ENCODE peak calls at places on chromosomes 13 and 19, in five cellular contexts. T, Z, B, J and O are unnamed samples.

GRCh38 chr19:34482380-34483250 is 1.1 kb downstream of the WTIP start:
- DNase-seq in Z (peak), T (peak), B (no peak), J (no peak), O (no peak)

GRCh38 chr13:36880961-36881360 is 39.1 kb downstream of the SMAD9 start:
- DNase-seq in J (no peak), B (no peak), Z (no peak), T (no peak), O (no peak)

GRCh38 chr19:18304496-18305312 is 18.2 kb downstream of the LSM4 start:
- DNase-seq in B (peak), Z (peak), J (peak), T (no peak), O (no peak)

GRCh38 chr13:79402679-79403078 is 3.4 kb downstream of the RBM26 start:
- DNase-seq in J (no peak), Z (no peak), B (no peak), T (no peak), O (no peak)

GRCh38 chr19:6484251-6484650 is 2.7 kb upstream of the DENND1C start:
- DNase-seq in Z (no peak), B (no peak), T (no peak), J (no peak), O (no peak)

GRCh38 chr13:50357136-50357535 is 341.9 kb downstream of the KCNRG start:
- DNase-seq in T (no peak), B (no peak), Z (no peak), J (no peak), O (no peak)

GRCh38 chr19:18298601-18299000 is 17.2 kb upstream of the JUND start:
- DNase-seq in J (no peak), T (no peak), B (no peak), Z (no peak), O (no peak)

GRCh38 chr19:58305932-58306323 is 751 bp downstream of the ERVK3-1 start:
- DNase-seq in T (peak), Z (no peak), B (no peak), J (peak), O (no peak)

DNA sequence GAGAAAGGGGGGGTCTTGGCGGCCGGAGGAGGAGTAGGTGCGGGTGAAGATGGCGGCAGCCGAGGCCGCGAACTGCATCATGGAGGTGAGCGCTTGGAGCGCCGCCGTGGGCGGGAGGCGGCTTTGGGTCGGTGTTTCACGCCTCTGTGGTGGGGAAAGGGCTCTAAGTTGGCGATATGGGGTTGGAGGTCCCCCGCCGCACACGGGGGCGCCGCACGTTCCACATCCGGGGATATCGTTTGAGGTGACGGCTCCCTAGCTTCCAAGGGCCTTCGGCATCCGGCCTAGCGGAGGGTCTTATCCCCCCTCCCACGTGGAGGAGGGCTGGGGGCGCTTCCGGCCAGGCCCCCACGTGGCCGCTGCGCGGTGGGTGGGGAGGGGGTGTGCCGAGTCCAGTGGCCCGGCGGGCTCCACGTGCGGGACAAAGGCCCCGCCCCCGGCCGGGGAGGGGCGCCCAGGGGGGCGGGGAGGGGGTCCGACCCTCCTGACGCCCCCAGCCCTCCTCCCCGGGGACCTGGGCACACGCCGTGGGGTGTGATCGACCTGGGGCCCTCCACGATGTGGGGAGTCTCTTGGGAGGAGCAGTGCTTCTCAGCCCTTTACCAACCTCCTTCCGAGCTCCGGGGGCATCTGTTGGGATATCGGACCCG is at the start of gene PRMT1:
- DNase-seq in J (peak), T (no peak), Z (peak), B (peak), O (no peak)
- TF ChIP-seq CTCF in J (no peak), T (no peak), Z (no peak), B (no peak), O (peak)

DNA sequence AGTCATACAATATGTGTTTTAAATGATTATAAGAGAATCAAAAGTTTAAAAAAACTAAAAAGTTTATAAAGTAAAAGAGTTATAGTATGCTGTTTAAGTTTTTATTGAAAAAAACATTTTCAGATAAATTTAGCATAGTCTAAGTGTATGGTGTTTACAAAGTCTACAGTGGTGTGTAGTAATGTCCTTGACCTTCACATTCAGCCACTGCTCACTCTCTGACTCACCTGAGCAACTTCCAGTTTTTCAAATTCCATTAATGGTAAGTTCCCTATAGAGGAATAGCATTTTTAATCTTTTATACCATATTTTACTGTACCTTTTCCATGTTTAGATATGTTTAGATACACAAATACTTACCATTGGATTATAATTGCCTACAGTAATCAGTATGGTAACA is 842.4 kb upstream of the KLHL1 start:
- DNase-seq in Z (no peak), B (no peak), T (no peak), J (peak), O (no peak)
- TF ChIP-seq ESRRA in Z (no peak), B (no peak), T (no peak), J (no peak), O (no peak)

DNA sequence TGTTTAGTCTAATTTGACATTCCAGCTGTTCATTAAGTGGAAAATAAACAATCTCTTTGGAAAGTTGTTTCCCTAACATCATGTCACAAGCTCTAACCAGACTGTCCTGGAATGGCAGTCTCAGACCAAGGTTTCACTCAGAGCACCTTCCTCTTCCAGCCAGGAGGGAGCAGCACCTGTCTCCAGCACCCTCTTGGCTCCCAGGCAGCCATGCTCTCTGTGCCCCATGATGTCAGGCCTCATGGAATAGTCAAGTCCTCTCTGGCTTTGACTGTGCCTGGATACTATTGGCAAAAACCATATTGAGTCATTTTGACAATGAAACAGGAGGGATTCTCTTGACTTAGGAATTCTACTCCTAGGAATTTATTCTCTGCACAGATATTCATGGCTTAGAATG is 171.4 kb downstream of the OXGR1 start:
- DNase-seq in Z (peak), J (peak), B (peak), T (peak), O (no peak)
- TF ChIP-seq CTCF in Z (peak), J (peak), B (peak), T (no peak), O (peak)

GRCh38 chr19:14337510-14337909 is 43.7 kb upstream of the ADGRE5 start:
- DNase-seq in J (no peak), T (peak), Z (peak), B (peak), O (no peak)
- TF ChIP-seq ESRRA in J (no peak), T (no peak), Z (no peak), B (no peak), O (no peak)

DNA sequence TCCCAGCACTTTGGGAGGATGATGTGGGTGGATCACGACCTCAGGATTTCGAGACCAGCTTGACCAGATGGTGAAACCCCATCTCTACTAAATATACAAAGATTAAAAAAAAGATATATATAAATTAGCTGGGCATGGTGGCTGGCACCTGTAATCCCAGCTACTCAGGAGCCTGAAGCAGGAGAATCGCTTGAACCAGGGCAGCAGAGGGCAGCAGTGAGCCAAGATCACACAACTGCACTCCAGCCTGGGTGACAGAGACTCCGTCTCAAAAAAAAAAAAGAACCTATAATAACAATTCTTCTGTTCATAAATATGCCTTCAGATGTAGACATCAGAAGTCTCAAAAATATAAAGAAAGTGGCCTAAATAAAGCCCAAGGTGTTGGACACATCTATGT is 7.6 kb downstream of the ZNF737 start:
- DNase-seq in Z (peak), B (peak), T (no peak), J (no peak), O (no peak)
- TF ChIP-seq CTCF in Z (peak), B (peak), T (no peak), J (no peak), O (no peak)

DNA sequence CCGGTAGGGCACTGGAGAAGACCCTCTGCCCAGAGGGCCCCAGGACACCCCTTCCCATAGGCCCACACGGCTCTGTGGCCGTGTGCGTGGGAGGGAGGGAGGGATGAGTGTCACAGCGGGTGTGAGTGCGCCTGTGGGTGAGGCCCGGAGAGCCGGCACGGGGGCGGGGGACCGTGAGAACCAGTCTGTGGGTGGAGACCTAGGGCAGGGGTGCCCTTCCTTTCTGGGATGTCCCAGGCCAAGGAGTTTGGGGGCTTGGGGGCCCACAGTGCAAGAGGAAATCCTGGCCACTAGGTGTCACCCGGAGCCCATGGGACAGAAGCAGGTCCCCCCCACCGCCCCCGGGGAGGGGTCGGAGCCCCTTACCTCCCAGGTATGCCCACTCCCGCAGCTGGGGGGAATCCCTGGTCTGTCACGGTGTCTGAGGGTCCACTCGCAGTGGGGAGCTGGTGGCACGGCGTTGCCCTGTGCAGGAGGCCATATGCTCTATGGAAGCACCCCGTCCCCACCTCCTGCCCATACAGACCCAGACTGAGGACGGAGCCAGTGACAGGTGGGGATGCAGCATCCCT is 16.0 kb upstream of the SLC7A10 start:
- DNase-seq in T (no peak), B (peak), J (no peak), Z (peak), O (no peak)
- TF ChIP-seq ESRRA in T (no peak), B (no peak), J (no peak), Z (no peak), O (no peak)

DNA sequence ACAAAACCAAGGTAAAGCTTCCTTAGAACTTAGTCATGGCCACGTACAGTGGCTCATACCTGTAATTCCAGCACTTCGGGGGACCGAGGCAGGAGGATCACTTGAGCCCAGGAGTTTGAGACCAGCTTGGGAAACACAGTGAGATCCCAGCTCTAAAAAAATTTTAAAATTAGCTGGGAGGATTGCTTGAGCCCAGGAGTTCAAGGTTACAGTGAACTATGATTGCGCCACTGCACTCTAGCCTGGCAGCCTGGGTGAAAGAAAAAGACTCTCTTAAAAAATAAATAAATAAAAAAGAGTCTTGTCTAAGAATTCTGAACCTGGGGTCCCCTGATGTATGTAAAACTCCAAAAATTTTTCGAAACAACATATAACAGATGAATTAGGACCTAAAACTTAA is 34.9 kb downstream of the N4BP2L2 start:
- DNase-seq in B (no peak), J (peak), T (no peak), Z (no peak), O (no peak)
- TF ChIP-seq CTCF in B (no peak), J (no peak), T (no peak), Z (no peak), O (no peak)

GRCh38 chr19:55985254-55985653 is 1.3 kb upstream of the NLRP5 start:
- DNase-seq in J (no peak), T (no peak), Z (no peak), B (no peak), O (no peak)

GRCh38 chr19:55986487-55986886 is at the start of gene NLRP5:
- DNase-seq in T (no peak), B (peak), Z (no peak), J (no peak), O (no peak)
- TF ChIP-seq ESRRA in T (no peak), B (no peak), Z (no peak), J (no peak), O (no peak)

DNA sequence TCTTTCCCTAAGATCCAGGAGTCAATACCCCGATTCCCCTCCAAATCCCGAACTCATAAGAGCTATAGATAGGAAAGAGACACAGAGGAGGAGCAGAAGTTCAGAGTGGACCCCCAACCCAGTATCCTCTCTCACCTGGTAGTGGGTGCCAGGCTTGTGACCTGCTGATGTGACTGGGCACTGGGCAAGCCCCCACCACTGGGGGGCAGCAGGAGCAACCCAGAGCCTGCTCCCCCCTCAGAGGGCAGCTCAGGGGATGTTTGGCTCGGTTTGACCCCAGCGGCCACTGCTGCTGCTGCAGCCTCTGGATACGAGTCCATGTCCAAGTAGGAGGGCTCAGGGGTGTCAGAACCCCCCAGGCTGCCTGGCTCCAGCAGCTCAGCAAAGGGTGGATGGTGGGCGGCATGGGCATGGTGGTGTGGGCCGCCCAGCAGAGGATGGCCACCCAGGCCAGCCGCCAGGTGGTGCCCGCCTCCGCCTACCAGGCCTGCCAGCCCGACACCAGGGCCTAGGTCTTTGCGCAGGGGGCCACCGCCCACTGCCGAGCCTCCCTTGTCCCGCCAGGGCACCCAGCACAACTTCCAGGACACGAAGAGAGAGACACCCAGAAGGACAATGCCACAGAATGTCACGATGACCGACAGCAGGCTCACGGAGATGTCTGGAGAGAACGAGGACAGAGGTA is 7.4 kb downstream of the SYT3 start:
- DNase-seq in J (no peak), T (no peak), Z (no peak), B (no peak), O (no peak)
- TF ChIP-seq CTCF in J (peak), T (no peak), Z (no peak), B (peak), O (peak)